ENCODE peak calls at places on chromosomes 13 and 19, in eight cellular contexts. One of them, this sample, is unnamed.

GRCh38 chr19:5557691-5558090 is 10.1 kb downstream of the TINCR start:
- DNase-seq in lung: no peak
- DNase-seq in suprapubic skin: no peak
- DNase-seq in left ventricle myocardium inferior: no peak
- DNase-seq in brain microvascular endothelial cell: no peak
- DNase-seq in cardiac muscle cell: no peak
- DNase-seq in hepatocyte: no peak
- DNase-seq in neural progenitor cell: no peak
- DNase-seq in this sample: no peak

GRCh38 chr13:22194106-22194810 is 523.4 kb downstream of the FGF9 start:
- DNase-seq in hepatocyte: no peak
- DNase-seq in cardiac muscle cell: no peak
- DNase-seq in lung: no peak
- DNase-seq in neural progenitor cell: no peak
- DNase-seq in suprapubic skin: no peak
- DNase-seq in brain microvascular endothelial cell: no peak
- DNase-seq in left ventricle myocardium inferior: no peak
- DNase-seq in this sample: no peak

GRCh38 chr19:1248454-1249297 is at the start of gene MIDN:
- DNase-seq in lung: peak
- DNase-seq in suprapubic skin: peak
- DNase-seq in left ventricle myocardium inferior: peak
- DNase-seq in hepatocyte: peak
- DNase-seq in neural progenitor cell: peak
- DNase-seq in brain microvascular endothelial cell: peak
- DNase-seq in cardiac muscle cell: peak
- DNase-seq in this sample: no peak

GRCh38 chr13:45331981-45332830 is 8.8 kb downstream of the TPT1 start:
- DNase-seq in suprapubic skin: no peak
- DNase-seq in left ventricle myocardium inferior: no peak
- DNase-seq in lung: no peak
- DNase-seq in brain microvascular endothelial cell: peak
- DNase-seq in cardiac muscle cell: no peak
- DNase-seq in neural progenitor cell: no peak
- DNase-seq in hepatocyte: no peak
- DNase-seq in this sample: no peak

GRCh38 chr19:14536926-14537692 is 7.7 kb downstream of the TECR start:
- DNase-seq in suprapubic skin: peak
- DNase-seq in left ventricle myocardium inferior: peak
- DNase-seq in brain microvascular endothelial cell: peak
- DNase-seq in lung: peak
- DNase-seq in hepatocyte: peak
- DNase-seq in cardiac muscle cell: peak
- DNase-seq in neural progenitor cell: peak
- DNase-seq in this sample: peak

GRCh38 chr19:17779281-17779930 is 15.5 kb upstream of the B3GNT3 start:
- DNase-seq in suprapubic skin: no peak
- DNase-seq in left ventricle myocardium inferior: no peak
- DNase-seq in cardiac muscle cell: no peak
- DNase-seq in neural progenitor cell: peak
- DNase-seq in hepatocyte: peak
- DNase-seq in lung: peak
- DNase-seq in brain microvascular endothelial cell: no peak
- DNase-seq in this sample: no peak

GRCh38 chr19:12733369-12733896 is 1.1 kb downstream of the TRIR start:
- DNase-seq in lung: no peak
- DNase-seq in suprapubic skin: no peak
- DNase-seq in left ventricle myocardium inferior: no peak
- DNase-seq in neural progenitor cell: peak
- DNase-seq in hepatocyte: peak
- DNase-seq in cardiac muscle cell: no peak
- DNase-seq in brain microvascular endothelial cell: no peak
- DNase-seq in this sample: no peak

GRCh38 chr19:16899566-16900075 is 10.8 kb downstream of the F2RL3 start:
- DNase-seq in suprapubic skin: peak
- DNase-seq in left ventricle myocardium inferior: no peak
- DNase-seq in brain microvascular endothelial cell: peak
- DNase-seq in lung: no peak
- DNase-seq in hepatocyte: peak
- DNase-seq in neural progenitor cell: peak
- DNase-seq in cardiac muscle cell: peak
- DNase-seq in this sample: no peak

GRCh38 chr19:27793128-27793643 is 1419.8 kb downstream of the UQCRFS1 start:
- DNase-seq in neural progenitor cell: peak
- DNase-seq in left ventricle myocardium inferior: peak
- DNase-seq in hepatocyte: peak
- DNase-seq in suprapubic skin: peak
- DNase-seq in cardiac muscle cell: peak
- DNase-seq in brain microvascular endothelial cell: peak
- DNase-seq in lung: peak
- DNase-seq in this sample: peak

GRCh38 chr13:28822801-28823200 is 2.7 kb downstream of the MTUS2 start:
- DNase-seq in left ventricle myocardium inferior: no peak
- DNase-seq in neural progenitor cell: no peak
- DNase-seq in suprapubic skin: no peak
- DNase-seq in lung: no peak
- DNase-seq in hepatocyte: no peak
- DNase-seq in cardiac muscle cell: no peak
- DNase-seq in brain microvascular endothelial cell: no peak
- DNase-seq in this sample: no peak

GRCh38 chr13:21698975-21699679 is 28.3 kb downstream of the FGF9 start:
- DNase-seq in left ventricle myocardium inferior: no peak
- DNase-seq in suprapubic skin: no peak
- DNase-seq in brain microvascular endothelial cell: no peak
- DNase-seq in hepatocyte: no peak
- DNase-seq in neural progenitor cell: no peak
- DNase-seq in cardiac muscle cell: peak
- DNase-seq in lung: no peak
- DNase-seq in this sample: no peak

DNA sequence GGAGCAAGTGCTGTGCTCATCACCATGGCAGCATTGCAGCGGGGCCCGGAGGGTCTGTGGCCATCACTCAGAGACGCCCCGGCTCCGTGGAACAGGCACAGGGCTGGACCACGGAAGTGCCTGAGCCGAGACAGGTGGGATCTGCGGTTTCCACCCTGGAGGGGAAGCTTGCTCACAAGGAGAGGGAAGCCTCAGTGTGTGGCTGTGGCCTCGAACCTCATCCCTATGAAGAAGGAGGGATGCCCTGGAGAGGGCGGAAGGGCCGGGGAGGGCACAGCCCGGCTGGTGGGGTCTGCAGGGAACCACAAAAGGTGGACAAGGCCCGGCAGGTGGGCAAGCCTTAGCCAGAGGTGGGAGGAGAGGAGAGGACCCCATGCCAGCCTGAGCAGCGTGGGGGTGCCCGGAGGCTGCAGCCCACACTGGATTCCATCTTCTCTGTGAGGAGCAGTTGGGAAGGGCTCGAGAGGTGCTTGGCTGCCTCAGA is 30.4 kb upstream of the TMEM255B start:
- DNase-seq in left ventricle myocardium inferior: no peak
- DNase-seq in neural progenitor cell: no peak
- DNase-seq in hepatocyte: no peak
- DNase-seq in lung: no peak
- DNase-seq in brain microvascular endothelial cell: no peak
- DNase-seq in cardiac muscle cell: no peak
- DNase-seq in suprapubic skin: peak
- DNase-seq in this sample: no peak
- TF ChIP-seq CTCF in left ventricle myocardium inferior: no peak
- TF ChIP-seq CTCF in neural progenitor cell: no peak
- TF ChIP-seq CTCF in hepatocyte: no peak
- TF ChIP-seq CTCF in lung: no peak
- TF ChIP-seq CTCF in brain microvascular endothelial cell: no peak
- TF ChIP-seq CTCF in cardiac muscle cell: no peak
- TF ChIP-seq CTCF in suprapubic skin: no peak
- TF ChIP-seq CTCF in this sample: no peak

GRCh38 chr13:40346592-40346991 is 319.8 kb downstream of the FOXO1 start:
- DNase-seq in neural progenitor cell: no peak
- DNase-seq in brain microvascular endothelial cell: no peak
- DNase-seq in cardiac muscle cell: no peak
- DNase-seq in lung: no peak
- DNase-seq in suprapubic skin: no peak
- DNase-seq in left ventricle myocardium inferior: no peak
- DNase-seq in hepatocyte: no peak
- DNase-seq in this sample: no peak

GRCh38 chr13:40345654-40346372 is 320.6 kb downstream of the FOXO1 start:
- DNase-seq in hepatocyte: no peak
- DNase-seq in left ventricle myocardium inferior: no peak
- DNase-seq in neural progenitor cell: peak
- DNase-seq in brain microvascular endothelial cell: no peak
- DNase-seq in cardiac muscle cell: no peak
- DNase-seq in lung: no peak
- DNase-seq in suprapubic skin: no peak
- DNase-seq in this sample: no peak

GRCh38 chr13:40350283-40350992 is 316.0 kb downstream of the FOXO1 start:
- DNase-seq in left ventricle myocardium inferior: no peak
- DNase-seq in neural progenitor cell: no peak
- DNase-seq in brain microvascular endothelial cell: no peak
- DNase-seq in lung: no peak
- DNase-seq in suprapubic skin: no peak
- DNase-seq in hepatocyte: no peak
- DNase-seq in cardiac muscle cell: no peak
- DNase-seq in this sample: no peak

GRCh38 chr13:40345149-40345514 is 321.3 kb downstream of the FOXO1 start:
- DNase-seq in hepatocyte: no peak
- DNase-seq in suprapubic skin: no peak
- DNase-seq in brain microvascular endothelial cell: no peak
- DNase-seq in left ventricle myocardium inferior: no peak
- DNase-seq in cardiac muscle cell: no peak
- DNase-seq in neural progenitor cell: no peak
- DNase-seq in lung: no peak
- DNase-seq in this sample: no peak

DNA sequence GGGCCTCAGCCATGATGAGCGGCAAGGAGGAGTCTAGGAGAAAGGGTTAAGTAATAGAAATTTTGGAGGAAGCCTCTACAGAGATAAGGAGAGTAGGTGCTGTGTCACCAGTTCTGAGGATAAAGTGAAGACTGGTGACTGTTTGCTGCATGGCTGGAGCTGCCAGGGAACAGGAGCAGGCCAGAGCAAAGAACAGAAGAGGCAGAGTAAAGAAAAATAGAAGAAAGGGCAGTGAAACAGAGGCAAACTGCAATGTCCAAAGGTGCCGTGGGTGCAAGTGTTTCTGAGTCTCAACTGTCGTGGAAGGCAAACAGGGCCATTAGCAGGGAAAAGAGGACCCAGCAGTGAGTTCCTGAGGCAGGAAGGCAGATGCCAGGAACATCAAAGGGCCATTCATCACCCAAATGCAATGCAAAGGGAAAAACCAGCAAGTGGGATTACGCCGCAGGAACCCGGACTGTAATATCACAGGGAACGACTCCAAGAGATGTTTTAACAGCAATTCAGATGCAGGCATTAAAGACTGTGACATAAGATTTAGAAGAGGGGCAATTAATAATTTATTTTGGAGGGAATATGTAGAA is 318.3 kb downstream of the FOXO1 start:
- DNase-seq in brain microvascular endothelial cell: no peak
- DNase-seq in left ventricle myocardium inferior: no peak
- DNase-seq in suprapubic skin: no peak
- DNase-seq in neural progenitor cell: no peak
- DNase-seq in cardiac muscle cell: no peak
- DNase-seq in hepatocyte: no peak
- DNase-seq in lung: no peak
- DNase-seq in this sample: no peak
- TF ChIP-seq CTCF in brain microvascular endothelial cell: no peak
- TF ChIP-seq CTCF in left ventricle myocardium inferior: no peak
- TF ChIP-seq CTCF in suprapubic skin: no peak
- TF ChIP-seq CTCF in neural progenitor cell: no peak
- TF ChIP-seq CTCF in cardiac muscle cell: no peak
- TF ChIP-seq CTCF in hepatocyte: no peak
- TF ChIP-seq CTCF in lung: no peak
- TF ChIP-seq CTCF in this sample: no peak

GRCh38 chr19:51901860-51902259 is 3.0 kb downstream of the ZNF649 start:
- DNase-seq in hepatocyte: no peak
- DNase-seq in brain microvascular endothelial cell: no peak
- DNase-seq in lung: no peak
- DNase-seq in suprapubic skin: no peak
- DNase-seq in neural progenitor cell: no peak
- DNase-seq in cardiac muscle cell: no peak
- DNase-seq in left ventricle myocardium inferior: no peak
- DNase-seq in this sample: no peak

GRCh38 chr19:51903192-51903591 is 1.6 kb downstream of the ZNF649 start:
- DNase-seq in left ventricle myocardium inferior: no peak
- DNase-seq in suprapubic skin: no peak
- DNase-seq in lung: no peak
- DNase-seq in hepatocyte: no peak
- DNase-seq in neural progenitor cell: no peak
- DNase-seq in brain microvascular endothelial cell: no peak
- DNase-seq in cardiac muscle cell: no peak
- DNase-seq in this sample: no peak

GRCh38 chr19:51904331-51905165 is at the start of gene ZNF649:
- DNase-seq in left ventricle myocardium inferior: peak
- DNase-seq in lung: peak
- DNase-seq in hepatocyte: peak
- DNase-seq in cardiac muscle cell: peak
- DNase-seq in suprapubic skin: peak
- DNase-seq in brain microvascular endothelial cell: peak
- DNase-seq in neural progenitor cell: peak
- DNase-seq in this sample: no peak
- TF ChIP-seq CTCF in left ventricle myocardium inferior: peak
- TF ChIP-seq CTCF in lung: no peak
- TF ChIP-seq CTCF in hepatocyte: no peak
- TF ChIP-seq CTCF in cardiac muscle cell: peak
- TF ChIP-seq CTCF in suprapubic skin: no peak
- TF ChIP-seq CTCF in brain microvascular endothelial cell: peak
- TF ChIP-seq CTCF in neural progenitor cell: no peak
- TF ChIP-seq CTCF in this sample: no peak

GRCh38 chr13:50437252-50437651 is 406.2 kb downstream of the DLEU7 start:
- DNase-seq in brain microvascular endothelial cell: no peak
- DNase-seq in cardiac muscle cell: no peak
- DNase-seq in suprapubic skin: no peak
- DNase-seq in left ventricle myocardium inferior: no peak
- DNase-seq in neural progenitor cell: no peak
- DNase-seq in lung: no peak
- DNase-seq in hepatocyte: no peak
- DNase-seq in this sample: no peak

GRCh38 chr13:50441141-50441540 is 402.4 kb downstream of the DLEU7 start:
- DNase-seq in neural progenitor cell: no peak
- DNase-seq in brain microvascular endothelial cell: no peak
- DNase-seq in lung: no peak
- DNase-seq in suprapubic skin: no peak
- DNase-seq in left ventricle myocardium inferior: no peak
- DNase-seq in cardiac muscle cell: no peak
- DNase-seq in hepatocyte: no peak
- DNase-seq in this sample: no peak

GRCh38 chr13:50435011-50435410 is 408.5 kb downstream of the DLEU7 start:
- DNase-seq in cardiac muscle cell: no peak
- DNase-seq in suprapubic skin: no peak
- DNase-seq in brain microvascular endothelial cell: no peak
- DNase-seq in hepatocyte: no peak
- DNase-seq in lung: no peak
- DNase-seq in left ventricle myocardium inferior: no peak
- DNase-seq in neural progenitor cell: no peak
- DNase-seq in this sample: no peak

DNA sequence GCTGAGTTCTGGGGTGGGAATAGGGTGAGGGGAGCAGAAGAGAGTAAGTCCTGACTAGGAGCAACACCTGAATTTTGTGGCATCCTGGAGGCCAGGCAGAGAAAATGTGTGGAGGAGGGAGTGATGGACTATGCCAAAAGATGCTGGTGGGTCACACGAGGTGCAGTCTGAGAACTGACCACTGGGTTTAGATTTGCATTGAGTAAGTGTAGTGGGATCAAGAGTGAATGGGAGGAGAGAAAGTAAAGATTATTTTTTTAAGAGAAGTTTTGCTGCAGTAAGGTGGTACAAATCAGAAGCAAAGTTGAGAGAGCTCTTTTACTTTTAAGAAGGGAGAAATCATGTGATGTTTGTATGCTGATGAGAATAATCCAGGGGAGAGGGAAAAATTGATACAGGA is 405.1 kb downstream of the DLEU7 start:
- DNase-seq in cardiac muscle cell: no peak
- DNase-seq in hepatocyte: no peak
- DNase-seq in brain microvascular endothelial cell: no peak
- DNase-seq in suprapubic skin: no peak
- DNase-seq in left ventricle myocardium inferior: no peak
- DNase-seq in neural progenitor cell: no peak
- DNase-seq in lung: no peak
- DNase-seq in this sample: no peak
- TF ChIP-seq CTCF in cardiac muscle cell: no peak
- TF ChIP-seq CTCF in hepatocyte: no peak
- TF ChIP-seq CTCF in brain microvascular endothelial cell: no peak
- TF ChIP-seq CTCF in suprapubic skin: no peak
- TF ChIP-seq CTCF in left ventricle myocardium inferior: no peak
- TF ChIP-seq CTCF in neural progenitor cell: no peak
- TF ChIP-seq CTCF in lung: no peak
- TF ChIP-seq CTCF in this sample: no peak

This sample was measured in omental fat pad.